ENCODE peak calls at places on chromosomes 1 and 21, in nine cellular contexts. One of them, this sample, is unnamed. For H3K36me3, the result is how much of the 10 kb centered on the place peaks cover.

GRCh38 chr21:28636988-28637691 is 355.5 kb downstream of the LTN1 start:
- DNase-seq in thoracic aorta: no peak
- DNase-seq in astrocyte: peak
- DNase-seq in upper lobe of right lung: no peak
- DNase-seq in BJ: peak
- DNase-seq in keratinocyte: peak
- DNase-seq in PC-3: peak
- DNase-seq in osteoblast: peak
- DNase-seq in uterus: no peak
- DNase-seq in this sample: no peak

GRCh38 chr1:233391338-233391737 is 63.8 kb downstream of the MAP3K21 start:
- DNase-seq in thoracic aorta: no peak
- DNase-seq in astrocyte: no peak
- DNase-seq in upper lobe of right lung: no peak
- DNase-seq in BJ: no peak
- DNase-seq in keratinocyte: no peak
- DNase-seq in PC-3: no peak
- DNase-seq in osteoblast: no peak
- DNase-seq in uterus: no peak
- DNase-seq in this sample: no peak

GRCh38 chr1:2127181-2128145 is 67.1 kb downstream of the FAAP20 start:
- DNase-seq in thoracic aorta: no peak
- DNase-seq in astrocyte: no peak
- DNase-seq in upper lobe of right lung: peak
- DNase-seq in BJ: no peak
- DNase-seq in keratinocyte: no peak
- DNase-seq in PC-3: no peak
- DNase-seq in osteoblast: peak
- DNase-seq in uterus: no peak
- DNase-seq in this sample: peak

GRCh38 chr1:9687876-9688582 is 36.5 kb downstream of the PIK3CD start:
- DNase-seq in thoracic aorta: no peak
- DNase-seq in astrocyte: no peak
- DNase-seq in upper lobe of right lung: peak
- DNase-seq in BJ: no peak
- DNase-seq in keratinocyte: no peak
- DNase-seq in PC-3: peak
- DNase-seq in osteoblast: peak
- DNase-seq in uterus: peak
- DNase-seq in this sample: no peak

GRCh38 chr1:54165146-54165545 is 12.3 kb upstream of the CDCP2 start:
- DNase-seq in thoracic aorta: no peak
- DNase-seq in astrocyte: no peak
- DNase-seq in upper lobe of right lung: no peak
- DNase-seq in BJ: no peak
- DNase-seq in keratinocyte: no peak
- DNase-seq in PC-3: no peak
- DNase-seq in osteoblast: no peak
- DNase-seq in uterus: no peak
- DNase-seq in this sample: no peak

GRCh38 chr1:116252785-116253184 is 120.3 kb upstream of the ATP1A1 start:
- DNase-seq in thoracic aorta: no peak
- DNase-seq in astrocyte: no peak
- DNase-seq in upper lobe of right lung: no peak
- DNase-seq in BJ: no peak
- DNase-seq in keratinocyte: no peak
- DNase-seq in PC-3: no peak
- DNase-seq in osteoblast: no peak
- DNase-seq in uterus: no peak
- DNase-seq in this sample: no peak

GRCh38 chr21:44869860-44870747 is 3.4 kb downstream of the PTTG1IP start:
- DNase-seq in thoracic aorta: peak
- DNase-seq in astrocyte: peak
- DNase-seq in upper lobe of right lung: peak
- DNase-seq in BJ: peak
- DNase-seq in keratinocyte: no peak
- DNase-seq in PC-3: peak
- DNase-seq in osteoblast: peak
- DNase-seq in uterus: peak
- DNase-seq in this sample: no peak

GRCh38 chr1:153932593-153933131 is 9.9 kb upstream of the GATAD2B start:
- DNase-seq in thoracic aorta: no peak
- DNase-seq in astrocyte: no peak
- DNase-seq in upper lobe of right lung: peak
- DNase-seq in BJ: no peak
- DNase-seq in keratinocyte: no peak
- DNase-seq in PC-3: no peak
- DNase-seq in osteoblast: peak
- DNase-seq in uterus: no peak
- DNase-seq in this sample: no peak

GRCh38 chr1:219959540-219960208 is 31.3 kb upstream of the SLC30A10 start:
- DNase-seq in thoracic aorta: no peak
- DNase-seq in astrocyte: no peak
- DNase-seq in upper lobe of right lung: no peak
- DNase-seq in BJ: no peak
- DNase-seq in keratinocyte: no peak
- DNase-seq in PC-3: no peak
- DNase-seq in osteoblast: no peak
- DNase-seq in uterus: no peak
- DNase-seq in this sample: no peak

GRCh38 chr1:215731699-215732098 is 164.6 kb downstream of the KCTD3 start:
- DNase-seq in thoracic aorta: no peak
- DNase-seq in astrocyte: no peak
- DNase-seq in upper lobe of right lung: no peak
- DNase-seq in BJ: no peak
- DNase-seq in keratinocyte: no peak
- DNase-seq in PC-3: no peak
- DNase-seq in osteoblast: no peak
- DNase-seq in uterus: no peak
- DNase-seq in this sample: no peak

GRCh38 chr1:220878223-220879081 is 791 bp upstream of the HLX start:
- DNase-seq in thoracic aorta: no peak
- DNase-seq in astrocyte: no peak
- DNase-seq in upper lobe of right lung: peak
- DNase-seq in BJ: no peak
- DNase-seq in keratinocyte: no peak
- DNase-seq in PC-3: no peak
- DNase-seq in osteoblast: peak
- DNase-seq in uterus: no peak
- DNase-seq in this sample: no peak

GRCh38 chr1:68384872-68385390 is 64.8 kb downstream of the RPE65 start:
- DNase-seq in thoracic aorta: no peak
- DNase-seq in astrocyte: peak
- DNase-seq in upper lobe of right lung: no peak
- DNase-seq in BJ: peak
- DNase-seq in keratinocyte: peak
- DNase-seq in PC-3: peak
- DNase-seq in osteoblast: no peak
- DNase-seq in uterus: no peak
- DNase-seq in this sample: no peak

GRCh38 chr1:27887215-27888035 is 15.1 kb downstream of the THEMIS2 start:
- DNase-seq in thoracic aorta: no peak
- DNase-seq in astrocyte: no peak
- DNase-seq in upper lobe of right lung: peak
- DNase-seq in BJ: no peak
- DNase-seq in keratinocyte: no peak
- DNase-seq in PC-3: no peak
- DNase-seq in osteoblast: no peak
- DNase-seq in uterus: no peak
- DNase-seq in this sample: no peak

GRCh38 chr1:47333578-47333921 is at the start of gene CMPK1:
- DNase-seq in thoracic aorta: peak
- DNase-seq in astrocyte: peak
- DNase-seq in upper lobe of right lung: peak
- DNase-seq in BJ: peak
- DNase-seq in keratinocyte: no peak
- DNase-seq in PC-3: peak
- DNase-seq in osteoblast: peak
- DNase-seq in uterus: peak
- DNase-seq in this sample: peak

GRCh38 chr1:29416267-29416666 is 179.9 kb downstream of the PTPRU start:
- DNase-seq in thoracic aorta: no peak
- DNase-seq in astrocyte: no peak
- DNase-seq in upper lobe of right lung: no peak
- DNase-seq in BJ: no peak
- DNase-seq in keratinocyte: no peak
- DNase-seq in PC-3: no peak
- DNase-seq in osteoblast: no peak
- DNase-seq in uterus: no peak
- DNase-seq in this sample: no peak

GRCh38 chr1:159598196-159598595 is 10.6 kb downstream of the APCS start:
- DNase-seq in thoracic aorta: no peak
- DNase-seq in astrocyte: peak
- DNase-seq in upper lobe of right lung: no peak
- DNase-seq in BJ: peak
- DNase-seq in keratinocyte: peak
- DNase-seq in PC-3: peak
- DNase-seq in osteoblast: peak
- DNase-seq in uterus: no peak
- DNase-seq in this sample: no peak

GRCh38 chr1:100353073-100353801 is 931 bp downstream of the CDC14A start:
- DNase-seq in thoracic aorta: no peak
- DNase-seq in astrocyte: no peak
- DNase-seq in upper lobe of right lung: peak
- DNase-seq in BJ: no peak
- DNase-seq in keratinocyte: no peak
- DNase-seq in PC-3: no peak
- DNase-seq in osteoblast: no peak
- DNase-seq in uterus: no peak
- DNase-seq in this sample: peak

GRCh38 chr21:35084869-35085268 is 35.8 kb upstream of the RUNX1 start:
- DNase-seq in thoracic aorta: no peak
- DNase-seq in astrocyte: peak
- DNase-seq in upper lobe of right lung: no peak
- DNase-seq in BJ: peak
- DNase-seq in keratinocyte: peak
- DNase-seq in PC-3: peak
- DNase-seq in osteoblast: peak
- DNase-seq in uterus: no peak
- DNase-seq in this sample: no peak

GRCh38 chr1:201876148-201876547 is 12.6 kb upstream of the SHISA4 start:
- DNase-seq in thoracic aorta: no peak
- DNase-seq in astrocyte: no peak
- DNase-seq in upper lobe of right lung: no peak
- DNase-seq in BJ: no peak
- DNase-seq in keratinocyte: no peak
- DNase-seq in PC-3: peak
- DNase-seq in osteoblast: no peak
- DNase-seq in uterus: no peak
- DNase-seq in this sample: no peak

GRCh38 chr1:218467101-218467728 is 122.1 kb downstream of the TGFB2 start:
- DNase-seq in thoracic aorta: no peak
- DNase-seq in astrocyte: peak
- DNase-seq in upper lobe of right lung: no peak
- DNase-seq in BJ: peak
- DNase-seq in keratinocyte: no peak
- DNase-seq in PC-3: no peak
- DNase-seq in osteoblast: no peak
- DNase-seq in uterus: no peak
- DNase-seq in this sample: no peak

GRCh38 chr1:223887724-223888428 is 42.1 kb upstream of the TP53BP2 start:
- DNase-seq in thoracic aorta: peak
- DNase-seq in astrocyte: peak
- DNase-seq in upper lobe of right lung: no peak
- DNase-seq in BJ: peak
- DNase-seq in keratinocyte: peak
- DNase-seq in PC-3: peak
- DNase-seq in osteoblast: peak
- DNase-seq in uterus: peak
- DNase-seq in this sample: no peak
- H3K36me3 ChIP-seq in thoracic aorta: under half
- H3K36me3 ChIP-seq in astrocyte: under half
- H3K36me3 ChIP-seq in upper lobe of right lung: under half
- H3K36me3 ChIP-seq in BJ: under half
- H3K36me3 ChIP-seq in keratinocyte: under half
- H3K36me3 ChIP-seq in PC-3: under half
- H3K36me3 ChIP-seq in osteoblast: under half
- H3K36me3 ChIP-seq in uterus: under half
- H3K36me3 ChIP-seq in this sample: under half

DNA sequence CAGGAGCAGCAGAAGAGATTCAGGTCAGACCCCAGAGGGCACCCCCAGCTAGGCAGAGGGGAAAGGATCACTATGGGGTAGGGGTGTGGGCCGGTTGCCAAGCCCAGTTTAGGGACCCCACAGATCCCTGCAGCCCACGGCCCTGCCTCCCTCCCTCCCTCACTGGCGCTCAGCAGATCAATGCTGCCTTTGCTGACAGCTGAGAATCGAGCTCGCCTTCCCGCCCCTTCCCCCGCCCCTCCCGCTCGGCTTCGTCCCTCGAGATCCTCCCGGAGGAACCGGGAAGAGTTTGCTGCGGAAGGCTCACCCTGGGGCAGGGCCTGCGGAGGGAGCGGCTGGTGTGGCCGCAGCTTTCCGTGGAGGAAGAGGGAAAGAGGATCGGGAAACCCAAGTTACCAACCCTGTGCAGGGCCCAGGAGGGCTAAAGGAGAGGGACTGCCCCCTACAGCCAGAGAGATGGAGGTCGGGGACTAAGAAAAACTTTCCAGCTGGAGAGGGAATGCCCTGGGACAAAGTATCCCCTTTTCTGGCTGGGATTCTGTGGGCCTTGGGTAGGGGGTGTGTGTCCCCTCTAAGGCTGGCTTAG is 1.1 kb upstream of the KCNQ4 start:
- DNase-seq in thoracic aorta: no peak
- DNase-seq in astrocyte: no peak
- DNase-seq in upper lobe of right lung: no peak
- DNase-seq in BJ: no peak
- DNase-seq in keratinocyte: no peak
- DNase-seq in PC-3: no peak
- DNase-seq in osteoblast: peak
- DNase-seq in uterus: no peak
- DNase-seq in this sample: no peak
- TF ChIP-seq CTCF in thoracic aorta: no peak
- TF ChIP-seq CTCF in astrocyte: no peak
- TF ChIP-seq CTCF in upper lobe of right lung: no peak
- TF ChIP-seq CTCF in BJ: peak
- TF ChIP-seq CTCF in keratinocyte: no peak
- TF ChIP-seq CTCF in PC-3: peak
- TF ChIP-seq CTCF in osteoblast: no peak
- TF ChIP-seq CTCF in uterus: no peak
- TF ChIP-seq CTCF in this sample: no peak

GRCh38 chr1:156530006-156530405 is 29.4 kb upstream of the MEF2D start:
- DNase-seq in thoracic aorta: no peak
- DNase-seq in astrocyte: no peak
- DNase-seq in upper lobe of right lung: peak
- DNase-seq in BJ: no peak
- DNase-seq in keratinocyte: no peak
- DNase-seq in PC-3: no peak
- DNase-seq in osteoblast: no peak
- DNase-seq in uterus: no peak
- DNase-seq in this sample: no peak
- H3K36me3 ChIP-seq in thoracic aorta: under half
- H3K36me3 ChIP-seq in astrocyte: under half
- H3K36me3 ChIP-seq in upper lobe of right lung: under half
- H3K36me3 ChIP-seq in BJ: under half
- H3K36me3 ChIP-seq in keratinocyte: under half
- H3K36me3 ChIP-seq in PC-3: half or more
- H3K36me3 ChIP-seq in osteoblast: half or more
- H3K36me3 ChIP-seq in uterus: under half
- H3K36me3 ChIP-seq in this sample: under half

GRCh38 chr1:26132825-26133167 is 21.2 kb downstream of the PDIK1L start:
- DNase-seq in thoracic aorta: no peak
- DNase-seq in astrocyte: no peak
- DNase-seq in upper lobe of right lung: no peak
- DNase-seq in BJ: no peak
- DNase-seq in keratinocyte: no peak
- DNase-seq in PC-3: no peak
- DNase-seq in osteoblast: no peak
- DNase-seq in uterus: no peak
- DNase-seq in this sample: no peak
- TF ChIP-seq CTCF in thoracic aorta: no peak
- TF ChIP-seq CTCF in astrocyte: no peak
- TF ChIP-seq CTCF in upper lobe of right lung: no peak
- TF ChIP-seq CTCF in BJ: no peak
- TF ChIP-seq CTCF in keratinocyte: no peak
- TF ChIP-seq CTCF in PC-3: no peak
- TF ChIP-seq CTCF in osteoblast: no peak
- TF ChIP-seq CTCF in uterus: no peak
- TF ChIP-seq CTCF in this sample: no peak